ENCODE peak calls at places on chromosomes 3 and 15, in four cellular contexts. M is stimulated activated CD8-positive, alpha-beta memory T cell treated with anti-CD3 and anti-CD28 coated beads, Interleukin-12 subunit alpha, Interleukin-12 subunit beta, amount 100 ng/mL, for 4 hours; B is hepatocyte; Y is Right ventricle myocardium superior. R is an unnamed sample.

GRCh38 chr3:37906734-37907282 is 45.1 kb downstream of the CTDSPL start:
- DNase-seq in B (no peak), Y (no peak), M (no peak), R (no peak)

GRCh38 chr3:11465744-11466611 is 177.7 kb downstream of the VGLL4 start:
- DNase-seq in M (no peak), Y (no peak), B (peak; percentile 70), R (peak; percentile 14)

GRCh38 chr15:98952381-98952803 is 55.2 kb downstream of the PGPEP1L start:
- DNase-seq in B (no peak), M (no peak), Y (no peak), R (no peak)

GRCh38 chr3:123406598-123406997 is 42.3 kb downstream of the ADCY5 start:
- DNase-seq in Y (peak; percentile 89), M (no peak), B (no peak), R (no peak)

GRCh38 chr3:197593046-197593380 is 37.2 kb upstream of the BDH1 start:
- DNase-seq in B (no peak), M (no peak), Y (no peak), R (no peak)

GRCh38 chr15:28861031-28861534 is 12.6 kb upstream of the GOLGA6L7 start:
- DNase-seq in Y (peak; percentile 66), M (no peak), B (no peak), R (no peak)

GRCh38 chr15:87045741-87046140 is 966.1 kb downstream of the AGBL1 start:
- DNase-seq in Y (no peak), M (no peak), B (no peak), R (no peak)

GRCh38 chr3:60953406-60953805 is 297.8 kb downstream of the FHIT start:
- DNase-seq in M (no peak), Y (no peak), B (no peak), R (no peak)

GRCh38 chr3:158776531-158776930 is 25.3 kb upstream of the MFSD1 start:
- DNase-seq in B (no peak), M (no peak), Y (no peak), R (no peak)

GRCh38 chr3:45273681-45274515 is 47.8 kb upstream of the TMEM158 start:
- DNase-seq in B (no peak), M (no peak), Y (peak; percentile 41), R (peak; percentile 3)

GRCh38 chr15:80415331-80415730 is 11.1 kb downstream of the ARNT2 start:
- DNase-seq in M (no peak), Y (no peak), B (no peak), R (no peak)

GRCh38 chr15:69388259-69388658 is 25.9 kb upstream of the KIF23 start:
- DNase-seq in B (no peak), M (no peak), Y (no peak), R (peak; percentile 34)

GRCh38 chr15:92681141-92681622 is 25.6 kb upstream of the FAM174B start:
- DNase-seq in B (peak; percentile 73), M (no peak), Y (no peak), R (no peak)

R was measured in G401.